ENCODE peak calls at places on chromosome 4, in ten cellular contexts. R is activated CD4-positive, alpha-beta T cell treated with anti-CD3 and anti-CD28 coated beads for 4 hours; Z is amygdala; E is stimulated activated CD4-positive, alpha-beta T cell treated with anti-CD3 and anti-CD28 coated beads, Interleukin-15, amount 100 ng/mL, for 24 hours; K is stimulated activated CD8-positive, alpha-beta memory T cell treated with anti-CD3 and anti-CD28 coated beads, Interleukin-15, amount 100 ng/mL, for 4 hours; J is HT-29; F is NCI-H446; U is K562; Y is choroid plexus epithelial cell; I is OCI-LY7. M is an unnamed sample.

GRCh38 chr4:28357985-28358384 is 1497.3 kb downstream of the STIM2 start:
- DNase-seq in J (no peak), Z (no peak), F (peak), U (no peak), K (no peak), R (no peak), E (no peak), I (no peak), Y (peak), M (peak)

GRCh38 chr4:3311095-3311372 is 18.2 kb downstream of the RGS12 start:
- DNase-seq in J (no peak), U (no peak), R (no peak), Z (no peak), Y (no peak), K (no peak), F (no peak), E (no peak), I (no peak), M (no peak)

GRCh38 chr4:53863731-53864130 is 200.7 kb downstream of the CHIC2 start:
- DNase-seq in Z (no peak), U (no peak), R (no peak), J (no peak), Y (no peak), K (no peak), F (no peak), E (no peak), I (no peak), M (no peak)

GRCh38 chr4:1512738-1513660 is 106.8 kb upstream of the NKX1-1 start:
- DNase-seq in Z (no peak), J (no peak), E (peak), R (peak), Y (peak), I (no peak), U (peak), F (no peak), K (no peak), M (peak)

GRCh38 chr4:123699823-123700822 is 303.5 kb downstream of the SPRY1 start:
- DNase-seq in U (no peak), K (no peak), Y (peak), F (no peak), J (no peak), Z (no peak), R (no peak), E (no peak), I (no peak), M (peak)

GRCh38 chr4:23934223-23934622 is 44.4 kb upstream of the PPARGC1A start:
- DNase-seq in R (no peak), J (no peak), K (no peak), U (no peak), Y (peak), E (no peak), Z (no peak), F (no peak), I (no peak), M (peak)

GRCh38 chr4:7904942-7905341 is 34.7 kb downstream of the AFAP1 start:
- DNase-seq in K (no peak), F (peak), I (no peak), Z (no peak), R (no peak), J (no peak), E (no peak), Y (peak), U (no peak), M (peak)

GRCh38 chr4:140098481-140099132 is 55.4 kb downstream of the MAML3 start:
- DNase-seq in R (no peak), F (no peak), K (no peak), I (no peak), J (peak), Y (peak), E (no peak), U (no peak), Z (no peak), M (peak)

GRCh38 chr4:73839715-73840114 is 3.2 kb downstream of the CXCL6 start:
- DNase-seq in Z (no peak), I (no peak), R (no peak), U (no peak), F (no peak), Y (no peak), E (no peak), K (no peak), J (no peak), M (no peak)

GRCh38 chr4:141021397-141022194 is 111.7 kb downstream of the RNF150 start:
- DNase-seq in Z (no peak), K (no peak), Y (no peak), U (no peak), E (no peak), R (no peak), I (no peak), F (peak), J (no peak), M (no peak)

GRCh38 chr4:88738146-88738545 is 40.5 kb upstream of the NAP1L5 start:
- DNase-seq in Y (no peak), F (no peak), U (no peak), E (no peak), J (no peak), I (no peak), R (no peak), K (no peak), Z (no peak), M (no peak)

GRCh38 chr4:150308824-150309472 is 230.7 kb downstream of the DCLK2 start:
- DNase-seq in K (no peak), Z (no peak), I (no peak), E (no peak), U (no peak), J (no peak), Y (peak), R (no peak), F (no peak), M (no peak)

GRCh38 chr4:109301691-109302365 is 630 bp downstream of the COL25A1 start:
- DNase-seq in F (peak), R (peak), U (no peak), J (no peak), E (peak), Y (peak), K (no peak), I (no peak), Z (no peak), M (no peak)

GRCh38 chr4:42302348-42302747 is 94.9 kb upstream of the SHISA3 start:
- DNase-seq in F (no peak), J (peak), K (no peak), U (peak), Z (no peak), E (peak), R (no peak), Y (peak), I (peak), M (peak)

GRCh38 chr4:56799824-56800756 is 21.4 kb downstream of the SPINK2 start:
- DNase-seq in E (peak), I (peak), Y (peak), F (peak), Z (peak), U (peak), R (peak), K (peak), J (peak), M (peak)

GRCh38 chr4:143083811-143084472 is 100.8 kb upstream of the USP38 start:
- DNase-seq in F (no peak), E (no peak), U (no peak), I (no peak), Z (no peak), Y (no peak), J (no peak), R (no peak), K (no peak), M (peak)

M was measured in SK-MEL-5.